ENCODE peak calls at places on chromosomes 2 and 18, in eight cellular contexts. N, O, D, E, A, S, Q and P are unnamed samples.

GRCh38 chr2:152544626-152545025 is 172.6 kb downstream of the PRPF40A start:
- ATAC-seq in O (no peak), D (no peak), N (no peak), A (no peak), S (no peak), Q (no peak), E (no peak), P (no peak)

GRCh38 chr2:60634443-60634842 is 81.0 kb upstream of the BCL11A start:
- ATAC-seq in E (no peak), S (no peak), Q (no peak), N (no peak), D (no peak), O (no peak), A (no peak), P (no peak)

GRCh38 chr2:203441463-203441862 is 93.6 kb downstream of the RAPH1 start:
- ATAC-seq in A (no peak), D (no peak), E (no peak), N (no peak), Q (no peak), O (no peak), S (no peak), P (no peak)

GRCh38 chr2:27977623-27978312 is 87.2 kb downstream of the BABAM2 start:
- ATAC-seq in A (no peak), Q (no peak), S (no peak), E (peak; percentile 22), D (peak; percentile 85), O (no peak), N (peak; percentile 77), P (peak; percentile 48)

GRCh38 chr2:152452256-152452973 is 117.4 kb downstream of the FMNL2 start:
- ATAC-seq in D (no peak), Q (no peak), N (no peak), S (no peak), E (no peak), A (no peak), O (peak; percentile 75), P (no peak)

GRCh38 chr2:10125842-10126596 is 3.5 kb downstream of the RRM2 start:
- ATAC-seq in N (no peak), D (no peak), E (no peak), S (no peak), A (no peak), Q (no peak), O (no peak), P (no peak)

GRCh38 chr2:169765523-169765922 is 31.9 kb downstream of the KLHL23 start:
- ATAC-seq in E (no peak), Q (no peak), S (no peak), A (no peak), D (no peak), N (no peak), O (no peak), P (no peak)

GRCh38 chr2:138334323-138334722 is 167.2 kb upstream of the SPOPL start:
- ATAC-seq in Q (no peak), D (no peak), E (no peak), S (no peak), A (no peak), O (no peak), N (no peak), P (no peak)

GRCh38 chr2:9178110-9178904 is 28.3 kb upstream of the ASAP2 start:
- ATAC-seq in D (peak; percentile 41), Q (peak; percentile 38), N (peak; percentile 11), E (peak; percentile 57), O (peak; percentile 61), S (no peak), A (peak; percentile 93), P (peak; percentile 4)

GRCh38 chr18:25592804-25593360 is 240.9 kb upstream of the ZNF521 start:
- ATAC-seq in O (no peak), A (no peak), E (no peak), Q (no peak), N (no peak), S (no peak), D (no peak), P (no peak)

GRCh38 chr2:96097951-96098823 is 18.2 kb downstream of the ADRA2B start:
- ATAC-seq in S (peak; percentile 47), E (no peak), D (no peak), O (no peak), A (peak; percentile 33), Q (no peak), N (peak; percentile 26), P (no peak)

GRCh38 chr18:75003764-75004690 is 204.9 kb downstream of the PTGR3 start:
- ATAC-seq in O (no peak), N (no peak), E (no peak), S (no peak), Q (no peak), A (no peak), D (no peak), P (no peak)

GRCh38 chr2:240960309-240960962 is 38.0 kb upstream of the SNED1 start:
- ATAC-seq in A (no peak), N (no peak), D (no peak), E (peak; percentile 19), Q (no peak), S (peak; percentile 81), O (peak; percentile 32), P (peak; percentile 23)

GRCh38 chr2:33365264-33365663 is 111.2 kb upstream of the RASGRP3 start:
- ATAC-seq in O (no peak), A (no peak), S (no peak), N (no peak), Q (no peak), D (no peak), E (no peak), P (peak; percentile 16)

GRCh38 chr2:69764286-69765058 is 22.5 kb downstream of the ANXA4 start:
- ATAC-seq in N (no peak), O (no peak), E (no peak), A (peak; percentile 79), D (no peak), S (peak; percentile 92), Q (peak; percentile 62), P (no peak)

GRCh38 chr18:58313491-58314032 is 269.5 kb downstream of the NEDD4L start:
- ATAC-seq in E (no peak), D (no peak), S (no peak), Q (no peak), A (no peak), N (no peak), O (no peak), P (no peak)

GRCh38 chr2:9914384-9915065 is 37.0 kb upstream of the GRHL1 start:
- ATAC-seq in D (peak; percentile 100), E (no peak), S (no peak), O (no peak), N (peak; percentile 100), Q (peak; percentile 99), A (peak; percentile 100), P (no peak)

GRCh38 chr2:30625600-30626208 is 178.7 kb downstream of the LCLAT1 start:
- ATAC-seq in S (no peak), N (no peak), O (no peak), Q (no peak), E (no peak), D (no peak), A (peak; percentile 39), P (no peak)

GRCh38 chr2:23934296-23934695 is 6.0 kb upstream of the UBXN2A start:
- ATAC-seq in O (no peak), A (no peak), Q (no peak), D (no peak), S (no peak), N (no peak), E (no peak), P (no peak)

GRCh38 chr2:222034058-222034457 is 264.7 kb downstream of the PAX3 start:
- ATAC-seq in Q (no peak), D (no peak), A (no peak), S (no peak), N (no peak), E (peak; percentile 92), O (no peak), P (no peak)

GRCh38 chr2:208827549-208828221 is 421.1 kb downstream of the PTH2R start:
- ATAC-seq in S (no peak), N (no peak), E (no peak), D (no peak), Q (peak; percentile 25), A (no peak), O (no peak), P (no peak)

GRCh38 chr2:108199726-108200125 is 40.0 kb upstream of the SULT1C3 start:
- ATAC-seq in A (no peak), Q (no peak), E (no peak), N (no peak), D (no peak), O (no peak), S (peak; percentile 23), P (no peak)

GRCh38 chr2:14641116-14641515 is 8.6 kb downstream of the LRATD1 start:
- ATAC-seq in N (no peak), Q (no peak), E (no peak), A (no peak), D (no peak), S (no peak), O (no peak), P (no peak)

DNA sequence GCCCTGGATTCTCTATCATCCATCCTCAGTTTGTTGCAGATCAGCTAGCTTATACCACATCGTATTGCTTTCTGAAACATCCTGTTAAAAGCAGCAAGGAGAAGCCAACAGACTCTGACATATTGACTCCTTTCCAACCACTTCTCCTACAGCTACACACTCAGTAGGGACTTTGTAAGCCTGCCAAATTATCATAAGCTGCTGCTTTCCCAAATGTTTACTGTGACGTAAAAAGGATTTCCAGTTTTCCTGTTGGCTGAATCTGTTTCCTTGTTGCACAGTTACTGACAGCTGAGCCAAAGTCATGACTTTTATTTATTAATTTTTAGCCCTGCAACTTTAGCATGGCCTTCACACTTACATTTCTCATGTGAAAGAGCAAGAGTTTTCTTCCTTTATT is 294.3 kb downstream of the KCNJ3 start:
- ATAC-seq in Q (no peak), N (no peak), E (no peak), A (no peak), S (no peak), D (no peak), O (no peak), P (no peak)
- TF ChIP-seq POLR2AphosphoS5 in Q (no peak), N (no peak), E (no peak), A (no peak), S (no peak), D (no peak), O (no peak), P (no peak)

DNA sequence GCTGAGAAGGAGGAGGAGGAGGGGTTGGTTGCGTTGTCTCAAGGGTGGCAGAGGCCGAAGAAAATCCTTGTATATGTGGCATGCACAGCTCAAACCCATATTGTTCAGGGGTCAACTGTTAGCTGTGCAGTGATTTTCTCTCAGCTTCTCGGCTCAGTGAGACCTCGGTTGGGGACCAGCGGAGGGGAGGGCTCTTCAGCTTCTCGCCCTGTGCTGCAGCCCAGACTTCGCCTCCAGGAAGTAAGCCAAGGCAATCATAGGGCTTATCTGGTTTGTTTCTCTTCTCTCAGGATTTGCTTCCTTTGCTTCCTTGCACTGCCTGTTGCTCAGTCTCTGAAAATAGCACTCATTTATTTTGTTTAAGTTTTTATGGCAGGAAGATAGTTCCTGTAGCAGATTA is 85.5 kb downstream of the SOWAHC start:
- ATAC-seq in Q (no peak), D (no peak), N (peak; percentile 52), A (no peak), O (peak; percentile 56), E (peak; percentile 32), S (peak; percentile 20), P (no peak)
- TF ChIP-seq POLR2AphosphoS5 in Q (no peak), D (no peak), N (no peak), A (no peak), O (no peak), E (no peak), S (no peak), P (no peak)

GRCh38 chr2:43221660-43222471 is 4.5 kb downstream of the ZFP36L2 start:
- ATAC-seq in O (peak; percentile 11), Q (peak; percentile 44), S (peak; percentile 37), A (no peak), E (peak; percentile 7), D (no peak), N (peak; percentile 40), P (peak; percentile 31)
- TF ChIP-seq POLR2AphosphoS5 in O (peak; percentile 76), Q (peak; percentile 91), S (peak; percentile 98), A (peak; percentile 70), E (peak; percentile 90), D (peak; percentile 53), N (peak; percentile 60), P (peak; percentile 93)

GRCh38 chr2:201696151-201696659 is 2.2 kb downstream of the MPP4 start:
- ATAC-seq in A (no peak), Q (no peak), O (no peak), N (peak; percentile 33), E (no peak), D (peak; percentile 31), S (no peak), P (no peak)
- TF ChIP-seq POLR2AphosphoS5 in A (no peak), Q (no peak), O (no peak), N (no peak), E (no peak), D (no peak), S (no peak), P (no peak)